ENCODE peak calls at places on chromosomes 4 and X, in eight cellular contexts. A is K562, D is A549, Y is ovary, M is HepG2, X is SK-N-SH, H is stomach, J is sigmoid colon. Q is an unnamed sample.

GRCh38 chr4:123976285-123976684 is 579.7 kb downstream of the SPRY1 start:
- DNase-seq in A (no peak), D (no peak), Y (no peak), M (no peak), X (no peak), H (no peak), J (no peak), Q (no peak)

GRCh38 chr4:141643557-141643956 is 7.2 kb downstream of the IL15 start:
- DNase-seq in A (no peak), D (peak; percentile 27), Y (no peak), M (no peak), X (no peak), H (no peak), J (no peak), Q (no peak)

GRCh38 chr4:8383451-8384160 is 56.9 kb downstream of the ACOX3 start:
- DNase-seq in A (no peak), D (no peak), Y (peak; percentile 51), M (no peak), X (no peak), H (no peak), J (no peak), Q (no peak)

GRCh38 chr4:32073542-32073941 is 1353.4 kb downstream of the PCDH7 start:
- DNase-seq in A (no peak), D (no peak), Y (no peak), M (no peak), X (no peak), H (no peak), J (no peak), Q (no peak)

GRCh38 chrX:107733686-107734085 is 41.9 kb downstream of the TSC22D3 start:
- DNase-seq in A (no peak), D (no peak), Y (no peak), M (no peak), X (no peak), H (no peak), J (no peak), Q (no peak)

GRCh38 chr4:181330654-181331595 is 912.3 kb upstream of the TENM3 start:
- DNase-seq in A (no peak), D (no peak), Y (no peak), M (no peak), X (no peak), H (no peak), J (no peak), Q (no peak)

GRCh38 chrX:154437971-154438893 is 1.3 kb downstream of the GDI1 start:
- DNase-seq in A (no peak), D (no peak), Y (no peak), M (no peak), X (no peak), H (no peak), J (no peak), Q (no peak)

GRCh38 chr4:149183638-149184037 is 632.0 kb downstream of the IQCM start:
- DNase-seq in A (no peak), D (no peak), Y (no peak), M (no peak), X (no peak), H (no peak), J (no peak), Q (no peak)

GRCh38 chr4:42655921-42656735 is 777 bp downstream of the ATP8A1 start:
- DNase-seq in A (no peak), D (peak; percentile 3), Y (no peak), M (peak; percentile 1), X (peak; percentile 69), H (peak; percentile 56), J (peak; percentile 66), Q (no peak)

GRCh38 chrX:108537005-108537404 is 97.4 kb downstream of the COL4A5 start:
- DNase-seq in A (peak; percentile 17), D (peak; percentile 9), Y (no peak), M (peak; percentile 22), X (peak; percentile 21), H (no peak), J (no peak), Q (peak; percentile 35)

GRCh38 chr4:8928074-8928473 is 56.4 kb upstream of the HMX1 start:
- DNase-seq in A (peak; percentile 1), D (no peak), Y (no peak), M (no peak), X (no peak), H (no peak), J (no peak), Q (no peak)

GRCh38 chr4:87304659-87305277 is 17.9 kb downstream of the HSD17B13 start:
- DNase-seq in A (no peak), D (peak; percentile 6), Y (no peak), M (no peak), X (no peak), H (no peak), J (no peak), Q (no peak)

GRCh38 chr4:8026455-8026854 is 86.8 kb upstream of the AFAP1 start:
- DNase-seq in A (no peak), D (no peak), Y (no peak), M (no peak), X (no peak), H (no peak), J (no peak), Q (no peak)

GRCh38 chr4:30860983-30861382 is 140.8 kb downstream of the PCDH7 start:
- DNase-seq in A (no peak), D (no peak), Y (no peak), M (no peak), X (no peak), H (no peak), J (no peak), Q (no peak)

DNA sequence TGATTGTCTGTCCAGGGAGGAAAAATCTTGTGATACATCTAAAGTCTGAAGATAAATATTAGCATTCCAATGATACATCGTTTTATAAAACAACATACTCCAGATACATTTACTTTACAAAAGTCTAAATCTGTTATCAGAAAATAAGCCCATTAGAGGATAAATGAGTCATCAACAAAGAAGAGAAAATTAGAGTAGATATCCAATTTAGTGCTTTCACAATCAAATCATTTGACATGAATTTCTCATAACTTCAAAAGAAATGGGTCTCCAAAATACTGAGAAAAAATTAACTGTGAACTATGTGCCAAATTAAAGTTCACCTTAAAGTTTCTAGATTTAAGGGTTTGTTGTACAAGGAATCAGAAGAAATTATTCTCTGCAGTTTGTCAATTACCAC is 213.8 kb downstream of the ANK2 start:
- DNase-seq in A (no peak), D (no peak), Y (no peak), M (no peak), X (no peak), H (no peak), J (no peak), Q (no peak)
- H3K27ac ChIP-seq in A (no peak overlapping the region), D (no peak overlapping the region), Y (no peak overlapping the region), M (no peak overlapping the region), X (no peak overlapping the region), H (no peak overlapping the region), J (no peak overlapping the region), Q (no peak overlapping the region)

GRCh38 chr4:182604953-182605352 is 312.2 kb downstream of the DCTD start:
- DNase-seq in A (no peak), D (no peak), Y (no peak), M (no peak), X (no peak), H (no peak), J (no peak), Q (no peak)
- TF ChIP-seq CTCF in A (no peak), D (no peak), Y (no peak), M (no peak), X (no peak), H (no peak), J (no peak), Q (no peak)

GRCh38 chr4:94506822-94507221 is 55.1 kb downstream of the PDLIM5 start:
- DNase-seq in A (no peak), D (no peak), Y (no peak), M (no peak), X (no peak), H (no peak), J (no peak), Q (no peak)

GRCh38 chr4:94507281-94507680 is 55.5 kb downstream of the PDLIM5 start:
- DNase-seq in A (no peak), D (no peak), Y (no peak), M (no peak), X (no peak), H (no peak), J (no peak), Q (no peak)

GRCh38 chr4:94508256-94508655 is 56.5 kb downstream of the PDLIM5 start:
- DNase-seq in A (no peak), D (no peak), Y (no peak), M (no peak), X (no peak), H (no peak), J (no peak), Q (no peak)

GRCh38 chr4:94508841-94509240 is 57.1 kb downstream of the PDLIM5 start:
- DNase-seq in A (no peak), D (no peak), Y (no peak), M (no peak), X (no peak), H (no peak), J (no peak), Q (no peak)

GRCh38 chr4:94507708-94508107 is 56.0 kb downstream of the PDLIM5 start:
- DNase-seq in A (peak; percentile 19), D (no peak), Y (no peak), M (peak; percentile 23), X (no peak), H (no peak), J (no peak), Q (peak; percentile 52)
- TF ChIP-seq EP300 in A (peak; percentile 10), D (no peak), Y (no peak), M (no peak), X (no peak), H (no peak), J (no peak), Q (peak; percentile 85)

GRCh38 chr4:1536579-1537409 is 130.6 kb upstream of the NKX1-1 start:
- DNase-seq in A (no peak), D (no peak), Y (peak; percentile 11), M (no peak), X (no peak), H (no peak), J (no peak), Q (no peak)

GRCh38 chr4:1535926-1536578 is 129.8 kb upstream of the NKX1-1 start:
- DNase-seq in A (no peak), D (no peak), Y (peak; percentile 9), M (no peak), X (no peak), H (no peak), J (no peak), Q (no peak)

GRCh38 chr4:1534076-1534872 is 128.0 kb upstream of the NKX1-1 start:
- DNase-seq in A (no peak), D (no peak), Y (peak; percentile 5), M (no peak), X (no peak), H (no peak), J (peak; percentile 46), Q (no peak)

GRCh38 chr4:1533501-1534064 is 127.3 kb upstream of the NKX1-1 start:
- DNase-seq in A (no peak), D (no peak), Y (no peak), M (no peak), X (no peak), H (no peak), J (no peak), Q (no peak)

DNA sequence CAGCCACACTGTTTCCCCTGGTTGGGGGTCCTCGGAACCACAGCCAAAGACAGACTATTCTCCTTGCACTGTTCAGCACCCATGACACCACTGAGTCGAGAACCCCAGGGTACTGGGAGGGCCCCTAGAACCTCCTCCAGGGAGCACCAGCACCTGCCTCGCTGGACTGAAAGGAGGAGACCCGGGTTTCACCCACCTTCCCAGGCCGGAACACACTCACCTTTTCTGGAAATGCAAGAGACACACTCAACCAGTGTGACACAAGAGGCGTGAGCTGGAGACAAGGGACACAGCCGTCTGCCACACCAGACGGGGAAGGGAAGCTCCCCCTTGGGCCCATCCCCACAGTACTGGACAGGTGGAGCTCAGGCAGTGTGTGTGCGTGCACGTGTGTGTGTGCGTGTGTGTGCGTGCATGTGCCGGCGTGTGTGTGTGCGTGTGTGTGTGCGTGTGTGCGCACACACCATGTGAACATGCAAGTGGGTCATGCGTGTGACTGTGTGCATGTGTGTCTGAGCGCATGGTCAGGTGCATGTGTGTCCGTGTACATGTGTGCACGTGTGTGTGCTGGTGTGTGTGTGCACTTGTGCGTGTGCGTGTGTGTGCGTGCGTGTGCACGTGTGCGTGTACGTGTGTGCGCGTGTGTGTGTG is 128.8 kb upstream of the NKX1-1 start:
- DNase-seq in A (no peak), D (no peak), Y (no peak), M (no peak), X (no peak), H (no peak), J (peak; percentile 52), Q (no peak)
- H3K27ac ChIP-seq in A (no peak overlapping the region), D (no peak overlapping the region), Y (no peak overlapping the region), M (no peak overlapping the region), X (no peak overlapping the region), H (no peak overlapping the region), J (no peak overlapping the region), Q (no peak overlapping the region)

Q was measured in tibial nerve.